ENCODE peak calls at places on chromosomes 3 and 15, in seven cellular contexts. X, U, I, Y, O, R and Z are unnamed samples.

GRCh38 chr3:172577962-172578560 is 54.8 kb upstream of the TNFSF10 start:
- DNase-seq in O (no peak), X (no peak), Y (no peak), I (no peak), R (no peak), U (no peak), Z (no peak)

GRCh38 chr15:66588971-66589370 is 23.2 kb upstream of the LCTL start:
- DNase-seq in R (no peak), Y (no peak), U (no peak), I (no peak), O (no peak), X (no peak), Z (no peak)

GRCh38 chr3:34394978-34395748 is 596.7 kb downstream of the PDCD6IP start:
- DNase-seq in R (no peak), U (no peak), X (no peak), Y (no peak), O (no peak), I (no peak), Z (no peak)

GRCh38 chr3:12796171-12797123 is at the start of gene CAND2:
- DNase-seq in R (peak; percentile 55), Y (peak; percentile 78), U (peak; percentile 30), X (peak; percentile 54), O (peak; percentile 75), I (peak; percentile 26), Z (no peak)

GRCh38 chr15:65192016-65192415 is 6.9 kb upstream of the CLPX start:
- DNase-seq in I (no peak), Y (peak; percentile 62), U (no peak), X (no peak), R (no peak), O (no peak), Z (no peak)

GRCh38 chr15:22904736-22905135 is 66.3 kb downstream of the NIPA2 start:
- DNase-seq in Y (no peak), X (peak; percentile 76), R (no peak), O (no peak), I (no peak), U (no peak), Z (no peak)

GRCh38 chr3:14947886-14948608 is 664 bp downstream of the NR2C2 start:
- DNase-seq in X (peak; percentile 96), R (peak; percentile 97), Y (peak; percentile 100), I (peak; percentile 97), O (peak; percentile 98), U (peak; percentile 88), Z (peak; percentile 95)

GRCh38 chr3:158751316-158751715 is 19.1 kb upstream of the RARRES1 start:
- DNase-seq in U (no peak), O (no peak), Y (no peak), I (no peak), X (no peak), R (no peak), Z (no peak)

GRCh38 chr3:32500880-32501784 is 1.5 kb downstream of the CMTM6 start:
- DNase-seq in U (no peak), Y (peak; percentile 24), R (no peak), I (no peak), O (no peak), X (no peak), Z (no peak)

GRCh38 chr3:138946554-138947302 is at the start of the genes FOXL2 and FOXL2NB:
- DNase-seq in I (no peak), U (peak; percentile 38), X (peak; percentile 34), R (no peak), Y (peak; percentile 87), O (peak; percentile 75), Z (no peak)

GRCh38 chr3:46858996-46859710 is 4.1 kb downstream of the MYL3 start:
- DNase-seq in O (no peak), I (no peak), Y (no peak), X (no peak), U (no peak), R (no peak), Z (no peak)

GRCh38 chr3:69463546-69463945 is 77.7 kb upstream of the FRMD4B start:
- DNase-seq in X (no peak), Y (no peak), I (no peak), R (no peak), U (no peak), O (no peak), Z (no peak)

GRCh38 chr15:35657679-35658201 is 111.8 kb upstream of the DPH6 start:
- DNase-seq in O (peak; percentile 3), I (no peak), X (no peak), Y (no peak), R (no peak), U (peak; percentile 88), Z (no peak)

GRCh38 chr3:2274531-2274930 is 175.9 kb downstream of the CNTN4 start:
- DNase-seq in Y (no peak), O (no peak), X (no peak), U (no peak), R (no peak), I (no peak), Z (no peak)

GRCh38 chr3:186746008-186746407 is 28.8 kb downstream of the KNG1 start:
- DNase-seq in U (peak; percentile 64), Y (peak; percentile 41), O (peak; percentile 10), X (peak; percentile 56), R (peak; percentile 42), I (no peak), Z (peak; percentile 77)

GRCh38 chr15:60000113-60000823 is 3.8 kb upstream of the FOXB1 start:
- DNase-seq in O (peak; percentile 80), I (no peak), X (no peak), R (no peak), Y (no peak), U (no peak), Z (no peak)

DNA sequence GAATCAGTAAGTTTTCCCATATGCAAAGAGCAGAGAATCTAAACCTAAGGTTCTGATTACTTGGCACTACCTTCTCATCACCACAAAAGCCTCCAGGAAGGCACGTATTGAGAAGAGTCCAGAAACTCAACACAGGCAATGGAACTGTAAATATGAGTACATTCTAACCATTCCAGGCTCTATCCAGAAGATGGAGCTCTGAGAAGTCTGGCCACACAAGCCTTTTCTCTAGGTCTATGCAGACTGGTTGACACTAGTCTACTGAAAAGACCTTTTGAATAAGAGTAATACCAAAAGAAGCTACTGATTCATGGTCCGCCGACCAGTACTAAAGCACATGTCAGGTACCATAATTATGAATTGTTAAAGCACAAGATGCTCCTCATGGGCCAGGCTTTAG is 12.2 kb upstream of the NCKIPSD start:
- DNase-seq in I (no peak), Y (no peak), U (no peak), O (no peak), R (no peak), X (no peak), Z (no peak)
- H3K4me1 ChIP-seq in I (peaks cover 3% of the 10 kb centered on the region), Y (no peaks in the 10 kb centered on the region), U (peaks cover 38% of the 10 kb centered on the region), O (peaks cover 23% of the 10 kb centered on the region), R (peaks cover 35% of the 10 kb centered on the region), X (peaks cover 37% of the 10 kb centered on the region), Z (no peaks in the 10 kb centered on the region)

GRCh38 chr3:23865595-23866396 is 51.0 kb downstream of the NKIRAS1 start:
- DNase-seq in Y (no peak), R (no peak), U (no peak), O (peak; percentile 59), I (no peak), X (peak; percentile 13), Z (no peak)
- H3K27ac ChIP-seq in Y (no peak overlapping the region), R (no peak overlapping the region), U (no peak overlapping the region), O (peak overlapping the region; percentile 86), I (no peak overlapping the region), X (peak overlapping the region; percentile 10), Z (peak overlapping the region; percentile 19)

GRCh38 chr3:124791142-124791541 is 60.9 kb downstream of the UMPS start:
- DNase-seq in U (no peak), X (no peak), O (no peak), I (no peak), Y (no peak), R (no peak), Z (no peak)
- H3K4me1 ChIP-seq in U (peaks cover 42% of the 10 kb centered on the region), X (peaks cover 4% of the 10 kb centered on the region), O (no peaks in the 10 kb centered on the region), I (no peaks in the 10 kb centered on the region), Y (no peaks in the 10 kb centered on the region), R (peaks cover 4% of the 10 kb centered on the region), Z (no peaks in the 10 kb centered on the region)

GRCh38 chr15:52005748-52006701 is 13.0 kb upstream of the MAPK6 start:
- DNase-seq in U (peak; percentile 82), Y (peak; percentile 43), R (no peak), I (no peak), X (no peak), O (no peak), Z (no peak)
- H3K27ac ChIP-seq in U (no peak overlapping the region), Y (peak overlapping the region; percentile 56), R (no peak overlapping the region), I (no peak overlapping the region), X (no peak overlapping the region), O (no peak overlapping the region), Z (peak overlapping the region; percentile 1)